ENCODE peak calls at places on chromosome 7, in four cellular contexts. W, Z, O and D are unnamed samples.

GRCh38 chr7:1232103-1232466 is 587 bp upstream of the UNCX start:
- DNase-seq in W (no peak), Z (no peak), O (no peak), D (no peak)

GRCh38 chr7:73761854-73762658 is 8.0 kb downstream of the CLDN3 start:
- DNase-seq in W (no peak), Z (no peak), O (no peak), D (no peak)

GRCh38 chr7:95865716-95866371 is 93.5 kb downstream of the DYNC1I1 start:
- DNase-seq in W (peak; percentile 41), Z (no peak), O (no peak), D (peak; percentile 9)

GRCh38 chr7:48090095-48090805 is 1.2 kb downstream of the UPP1 start:
- DNase-seq in W (no peak), Z (peak; percentile 51), O (no peak), D (peak; percentile 75)

GRCh38 chr7:20331231-20331880 is 656 bp downstream of the ITGB8 start:
- DNase-seq in W (peak; percentile 68), Z (peak; percentile 31), O (peak; percentile 73), D (peak; percentile 52)

GRCh38 chr7:68185641-68186040 is 1189.0 kb downstream of the TYW1 start:
- DNase-seq in W (no peak), Z (no peak), O (peak; percentile 97), D (no peak)

GRCh38 chr7:148983220-148984146 is 44.8 kb downstream of the PDIA4 start:
- DNase-seq in W (peak; percentile 86), Z (peak; percentile 47), O (peak; percentile 91), D (peak; percentile 65)

GRCh38 chr7:129497156-129497555 is 5.2 kb upstream of the SMKR1 start:
- DNase-seq in W (no peak), Z (no peak), O (no peak), D (no peak)

GRCh38 chr7:71271203-71271602 is 139.3 kb downstream of the GALNT17 start:
- DNase-seq in W (no peak), Z (no peak), O (no peak), D (no peak)

GRCh38 chr7:13293264-13294002 is 606.0 kb downstream of the ARL4A start:
- DNase-seq in W (no peak), Z (no peak), O (no peak), D (no peak)

GRCh38 chr7:105014725-105015630 is 973 bp downstream of the KMT2E start:
- DNase-seq in W (peak; percentile 80), Z (peak; percentile 74), O (peak; percentile 72), D (peak; percentile 70)

GRCh38 chr7:27128034-27128433 is 2.5 kb downstream of the HOXA4 start:
- DNase-seq in W (no peak), Z (no peak), O (no peak), D (no peak)

GRCh38 chr7:155209478-155209864 is 88.2 kb upstream of the INSIG1 start:
- DNase-seq in W (no peak), Z (no peak), O (no peak), D (peak; percentile 13)

GRCh38 chr7:7861211-7861633 is 107.4 kb upstream of the GLCCI1 start:
- DNase-seq in W (no peak), Z (no peak), O (peak; percentile 68), D (peak; percentile 91)